ENCODE peak calls at places on chromosomes 7 and 10, in eight cellular contexts. A, W, Y, Q, P, F, D and Z are unnamed samples.

GRCh38 chr10:15378569-15378968 is 7.5 kb upstream of the FAM171A1 start:
- DNase-seq in A (peak), P (no peak), F (no peak), Q (no peak), D (no peak), W (no peak), Y (no peak), Z (no peak)

GRCh38 chr7:139232893-139233292 is 1.9 kb downstream of the UBN2 start:
- DNase-seq in D (no peak), W (no peak), A (no peak), P (no peak), Y (peak), F (peak), Q (no peak), Z (no peak)

GRCh38 chr10:34861293-34862004 is 46.4 kb upstream of the PARD3 start:
- DNase-seq in Q (no peak), Y (peak), A (no peak), F (no peak), D (peak), P (peak), W (peak), Z (no peak)

GRCh38 chr10:100693815-100694214 is 51.6 kb upstream of the PAX2 start:
- DNase-seq in Q (no peak), Y (no peak), D (no peak), W (no peak), F (no peak), A (no peak), P (no peak), Z (no peak)

GRCh38 chr10:126673565-126673964 is 3.1 kb upstream of the C10orf90 start:
- DNase-seq in A (no peak), W (no peak), Y (no peak), Q (no peak), F (no peak), P (no peak), D (no peak), Z (no peak)

GRCh38 chr10:2279666-2280065 is 542.3 kb upstream of the ADARB2 start:
- DNase-seq in D (no peak), F (no peak), A (no peak), W (no peak), P (no peak), Y (no peak), Q (no peak), Z (no peak)

GRCh38 chr10:48685731-48686130 is 1.1 kb downstream of the WDFY4 start:
- DNase-seq in A (peak), P (no peak), F (no peak), Q (no peak), D (no peak), Y (no peak), W (no peak), Z (no peak)

GRCh38 chr10:1477578-1477977 is 259.7 kb downstream of the ADARB2 start:
- DNase-seq in A (no peak), D (no peak), W (no peak), Y (no peak), P (no peak), F (no peak), Q (no peak), Z (no peak)

GRCh38 chr7:93972029-93972725 is 32.0 kb downstream of the BET1 start:
- DNase-seq in W (no peak), D (no peak), Y (no peak), Q (no peak), F (no peak), A (no peak), P (no peak), Z (no peak)

DNA sequence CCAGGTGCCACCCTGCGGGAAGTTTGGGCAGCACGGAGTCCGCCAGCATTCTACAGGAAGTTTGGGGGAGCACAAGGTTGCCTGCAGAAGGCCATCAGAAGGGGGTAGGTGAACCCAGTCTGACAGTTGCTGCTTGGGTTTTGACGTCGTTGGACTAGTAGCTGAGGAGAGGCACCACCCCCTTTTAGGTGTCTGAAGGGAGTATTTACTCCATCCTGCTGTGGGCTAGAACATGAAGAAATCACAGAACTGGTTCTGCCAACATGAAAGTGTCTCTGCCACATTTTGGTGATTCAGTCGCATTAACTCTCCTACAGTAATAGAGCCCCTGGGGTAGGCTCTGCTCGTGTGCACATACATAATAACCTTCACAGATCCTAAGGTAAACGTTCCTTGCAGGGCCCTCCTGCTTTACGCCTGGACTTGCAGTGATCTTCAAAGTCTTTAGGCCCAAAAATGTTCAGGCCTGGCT is 852 bp upstream of the TRIL start:
- DNase-seq in P (no peak), W (no peak), F (no peak), Q (no peak), A (no peak), D (no peak), Y (no peak), Z (no peak)
- H3K27ac ChIP-seq in P (no peak), W (no peak), F (no peak), Q (no peak), A (no peak), D (no peak), Y (no peak), Z (no peak)

GRCh38 chr10:129094233-129094632 is 372.8 kb upstream of the MGMT start:
- DNase-seq in W (no peak), A (no peak), D (no peak), P (no peak), Q (no peak), F (no peak), Y (no peak), Z (no peak)

GRCh38 chr10:129096340-129096984 is 370.6 kb upstream of the MGMT start:
- DNase-seq in P (peak), A (no peak), D (no peak), Q (no peak), F (no peak), Y (no peak), W (no peak), Z (no peak)

GRCh38 chr10:129097776-129098175 is 369.3 kb upstream of the MGMT start:
- DNase-seq in P (no peak), Q (no peak), F (no peak), A (no peak), D (no peak), W (no peak), Y (no peak), Z (no peak)

GRCh38 chr10:129094813-129095212 is 372.2 kb upstream of the MGMT start:
- DNase-seq in D (no peak), P (no peak), Q (no peak), W (no peak), Y (no peak), A (no peak), F (no peak), Z (no peak)

GRCh38 chr10:129095980-129096339 is 371.1 kb upstream of the MGMT start:
- DNase-seq in P (peak), Q (no peak), W (no peak), Y (no peak), D (no peak), F (no peak), A (no peak), Z (no peak)
- H3K27ac ChIP-seq in P (peak), Q (no peak), W (peak), Y (no peak), D (no peak), F (no peak), A (no peak), Z (no peak)

GRCh38 chr10:5041471-5042023 is 37.9 kb upstream of the AKR1C2 start:
- DNase-seq in W (no peak), Y (no peak), A (no peak), P (no peak), Q (no peak), D (no peak), F (no peak), Z (no peak)

GRCh38 chr10:5038703-5039102 is 35.0 kb upstream of the AKR1C2 start:
- DNase-seq in F (no peak), W (no peak), P (no peak), D (no peak), Q (no peak), Y (no peak), A (no peak), Z (no peak)

GRCh38 chr10:5040010-5040635 is 36.5 kb upstream of the AKR1C2 start:
- DNase-seq in D (no peak), Y (no peak), F (no peak), Q (no peak), A (no peak), P (peak), W (no peak), Z (no peak)

GRCh38 chr10:5042922-5043321 is 39.3 kb upstream of the AKR1C2 start:
- DNase-seq in D (no peak), A (no peak), F (no peak), W (no peak), P (no peak), Y (no peak), Q (no peak), Z (no peak)

DNA sequence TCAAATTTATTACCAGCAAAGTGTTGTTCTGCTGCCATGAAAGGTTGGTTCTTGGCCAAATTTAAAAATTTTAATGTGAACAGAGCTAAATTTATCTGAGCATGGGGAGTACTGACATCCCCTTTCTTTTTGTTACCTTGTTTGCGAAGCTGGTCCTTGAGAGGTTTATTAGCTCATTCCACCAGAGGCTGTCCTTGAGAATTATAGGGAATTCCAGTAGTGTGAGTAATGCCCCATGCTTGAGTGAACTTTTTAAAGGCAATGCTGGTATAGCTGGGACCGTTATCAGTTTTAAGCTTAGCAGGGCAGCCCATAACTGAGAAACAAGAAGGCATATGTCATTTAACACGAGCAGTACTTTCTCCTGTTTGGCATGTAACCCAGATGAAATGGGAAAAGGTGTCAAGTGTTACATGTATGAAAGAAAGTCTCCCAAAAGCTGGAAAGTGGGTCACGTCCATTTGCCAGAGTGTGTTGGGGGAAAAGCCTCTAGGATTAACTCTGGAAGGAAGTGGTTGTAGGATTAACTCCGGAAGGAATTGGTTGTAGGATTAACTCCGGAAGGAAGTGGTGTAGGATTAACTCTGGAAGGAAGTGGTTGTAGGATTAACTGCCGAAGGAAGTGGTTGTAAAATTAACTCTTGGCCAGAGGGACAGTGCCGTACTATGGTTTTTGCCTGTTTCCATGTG is 37.3 kb upstream of the AKR1C2 start:
- DNase-seq in F (no peak), A (no peak), D (no peak), P (peak), Y (no peak), W (no peak), Q (no peak), Z (no peak)
- H3K27ac ChIP-seq in F (no peak), A (no peak), D (no peak), P (peak), Y (peak), W (no peak), Q (peak), Z (no peak)

GRCh38 chr7:148773344-148773743 is 74.6 kb downstream of the CUL1 start:
- DNase-seq in W (no peak), A (no peak), F (peak), D (no peak), Y (no peak), Q (no peak), P (peak), Z (peak)
- H3K27ac ChIP-seq in W (no peak), A (no peak), F (peak), D (peak), Y (peak), Q (no peak), P (peak), Z (no peak)

GRCh38 chr10:67477868-67478267 is 218.1 kb downstream of the CTNNA3 start:
- DNase-seq in F (no peak), Q (no peak), Y (no peak), P (no peak), D (no peak), A (no peak), W (no peak), Z (no peak)
- H3K27ac ChIP-seq in F (no peak), Q (no peak), Y (no peak), P (no peak), D (no peak), A (no peak), W (no peak), Z (no peak)

GRCh38 chr7:50731703-50732582 is 50.8 kb downstream of the GRB10 start:
- DNase-seq in W (no peak), A (no peak), P (no peak), D (no peak), Y (no peak), Q (peak), F (no peak), Z (no peak)

GRCh38 chr7:50734246-50734645 is 48.5 kb downstream of the GRB10 start:
- DNase-seq in Y (no peak), P (no peak), Q (peak), D (no peak), F (no peak), W (no peak), A (no peak), Z (no peak)

GRCh38 chr7:50735327-50735726 is 47.4 kb downstream of the GRB10 start:
- DNase-seq in Q (no peak), W (no peak), D (no peak), F (no peak), A (no peak), P (no peak), Y (no peak), Z (no peak)

GRCh38 chr7:50730459-50731400 is 52.0 kb downstream of the GRB10 start:
- DNase-seq in F (no peak), W (no peak), P (no peak), A (no peak), Y (no peak), D (no peak), Q (peak), Z (no peak)

GRCh38 chr7:50733552-50733951 is 49.1 kb downstream of the GRB10 start:
- DNase-seq in W (no peak), A (no peak), D (no peak), P (no peak), Y (peak), Q (peak), F (no peak), Z (no peak)
- H3K27ac ChIP-seq in W (no peak), A (no peak), D (no peak), P (no peak), Y (peak), Q (no peak), F (no peak), Z (no peak)

GRCh38 chr7:7563813-7564212 is 2.9 kb upstream of the MIOS start:
- DNase-seq in A (no peak), F (no peak), P (no peak), D (no peak), W (no peak), Q (no peak), Y (no peak), Z (no peak)

GRCh38 chr7:7562736-7563135 is 3.9 kb upstream of the MIOS start:
- DNase-seq in A (no peak), W (no peak), Y (no peak), F (no peak), D (no peak), P (no peak), Q (no peak), Z (no peak)

GRCh38 chr7:7565018-7565680 is 1.5 kb upstream of the MIOS start:
- DNase-seq in Q (no peak), P (no peak), D (no peak), Y (no peak), W (no peak), A (no peak), F (no peak), Z (no peak)

GRCh38 chr7:7563269-7563668 is 3.4 kb upstream of the MIOS start:
- DNase-seq in Y (no peak), D (no peak), W (no peak), P (no peak), A (no peak), Q (no peak), F (no peak), Z (no peak)

DNA sequence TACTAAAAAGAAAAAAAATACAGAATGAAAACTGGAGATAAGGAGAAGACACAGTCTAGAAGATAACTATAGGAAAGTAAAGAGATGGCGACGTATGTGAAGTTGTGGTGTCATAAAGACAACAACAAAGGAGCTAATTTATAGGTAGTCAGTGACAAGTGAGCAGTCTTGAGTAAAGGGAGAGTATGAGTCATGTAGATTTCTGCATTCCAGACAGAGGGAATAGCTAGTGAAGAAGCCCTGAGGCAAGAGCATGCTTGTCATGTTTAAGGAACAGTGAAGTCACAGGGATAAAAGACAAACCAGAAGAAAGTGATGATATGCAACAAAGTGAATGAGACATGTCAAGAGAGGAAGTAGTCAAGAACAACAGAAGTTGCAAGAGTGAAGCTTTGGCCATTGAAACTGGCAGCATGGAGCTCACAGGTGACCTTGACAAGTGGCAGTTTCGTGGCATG is 2.3 kb upstream of the MIOS start:
- DNase-seq in Y (peak), D (no peak), Q (no peak), A (no peak), F (no peak), P (peak), W (no peak), Z (no peak)
- H3K27ac ChIP-seq in Y (peak), D (no peak), Q (no peak), A (no peak), F (no peak), P (no peak), W (no peak), Z (no peak)

GRCh38 chr10:78653555-78653954 is 415.2 kb upstream of the ZMIZ1 start:
- DNase-seq in F (no peak), W (no peak), P (no peak), A (no peak), Y (no peak), Q (no peak), D (no peak), Z (no peak)
- H3K27ac ChIP-seq in F (no peak), W (no peak), P (no peak), A (no peak), Y (no peak), Q (no peak), D (no peak), Z (no peak)